ENCODE peak calls at places on chromosomes 13 and 19, in eight cellular contexts. J, I, H, S, E, A, D and V are unnamed samples.
A peak's percentile ranks its signal among the peaks of the same experiment; 100 is the strongest.

GRCh38 chr13:45063261-45063870 is 56.9 kb upstream of the GTF2F2 start:
- DNase-seq in J (no peak), I (no peak), H (no peak), S (no peak), E (peak; percentile 42), A (no peak), D (peak; percentile 84), V (no peak)

GRCh38 chr13:98478134-98479129 is 98.5 kb downstream of the STK24 start:
- DNase-seq in J (no peak), I (peak; percentile 66), H (no peak), S (no peak), E (no peak), A (peak; percentile 59), D (peak; percentile 33), V (peak; percentile 61)

GRCh38 chr19:13696839-13697238 is 67.5 kb upstream of the MRI1 start:
- DNase-seq in J (no peak), I (no peak), H (no peak), S (no peak), E (no peak), A (no peak), D (no peak), V (no peak)

GRCh38 chr13:93637852-93638251 is 411.2 kb downstream of the GPC6 start:
- DNase-seq in J (no peak), I (no peak), H (no peak), S (no peak), E (no peak), A (no peak), D (no peak), V (no peak)

GRCh38 chr13:111034811-111035210 is 80.3 kb upstream of the ARHGEF7 start:
- DNase-seq in J (peak; percentile 42), I (no peak), H (no peak), S (no peak), E (no peak), A (no peak), D (peak; percentile 62), V (peak; percentile 51)

GRCh38 chr19:39465956-39466747 is 14.5 kb upstream of the TIMM50 start:
- DNase-seq in J (no peak), I (no peak), H (no peak), S (no peak), E (no peak), A (no peak), D (no peak), V (no peak)

GRCh38 chr13:101289764-101290163 is 126.5 kb downstream of the NALCN start:
- DNase-seq in J (peak; percentile 48), I (peak; percentile 28), H (peak; percentile 22), S (no peak), E (no peak), A (no peak), D (peak; percentile 69), V (peak; percentile 42)

GRCh38 chr19:37987356-37988332 is 80.6 kb downstream of the SIPA1L3 start:
- DNase-seq in J (no peak), I (no peak), H (no peak), S (no peak), E (no peak), A (no peak), D (no peak), V (no peak)

GRCh38 chr13:85286081-85286480 is 513.1 kb downstream of the SLITRK6 start:
- DNase-seq in J (no peak), I (no peak), H (no peak), S (no peak), E (no peak), A (no peak), D (no peak), V (no peak)

GRCh38 chr19:42316223-42317211 is 3.4 kb downstream of the TMEM145 start:
- DNase-seq in J (no peak), I (no peak), H (no peak), S (no peak), E (no peak), A (no peak), D (peak; percentile 51), V (peak; percentile 82)

GRCh38 chr19:47487551-47488515 is 3.8 kb upstream of the KPTN start:
- DNase-seq in J (no peak), I (no peak), H (no peak), S (no peak), E (no peak), A (peak; percentile 61), D (no peak), V (no peak)

GRCh38 chr13:23202383-23202782 is 21.6 kb downstream of the SGCG start:
- DNase-seq in J (no peak), I (no peak), H (no peak), S (no peak), E (peak; percentile 14), A (no peak), D (peak; percentile 39), V (no peak)

GRCh38 chr19:45075215-45076028 is 856 bp downstream of the ZNF296 start:
- DNase-seq in J (peak; percentile 26), I (peak; percentile 62), H (peak; percentile 59), S (peak; percentile 77), E (no peak), A (no peak), D (peak; percentile 26), V (no peak)

GRCh38 chr13:24821207-24821606 is 57.2 kb downstream of the RNF17 start:
- DNase-seq in J (no peak), I (no peak), H (no peak), S (no peak), E (no peak), A (no peak), D (no peak), V (no peak)

GRCh38 chr13:28052945-28053344 is 47.4 kb downstream of the FLT3 start:
- DNase-seq in J (peak; percentile 7), I (no peak), H (no peak), S (no peak), E (no peak), A (no peak), D (no peak), V (no peak)

GRCh38 chr19:50657672-50658437 is 8.6 kb downstream of the C19orf81 start:
- DNase-seq in J (peak; percentile 96), I (peak; percentile 93), H (peak; percentile 99), S (peak; percentile 89), E (peak; percentile 77), A (peak; percentile 89), D (peak; percentile 99), V (peak; percentile 95)

GRCh38 chr19:45676851-45677263 is 8.8 kb downstream of the GIPR start:
- DNase-seq in J (no peak), I (peak; percentile 66), H (no peak), S (no peak), E (no peak), A (no peak), D (no peak), V (no peak)

GRCh38 chr13:21672811-21673591 is 2.1 kb downstream of the FGF9 start:
- DNase-seq in J (peak; percentile 23), I (no peak), H (no peak), S (no peak), E (no peak), A (no peak), D (peak; percentile 20), V (no peak)

GRCh38 chr19:7921955-7922840 is 2.1 kb downstream of the SNAPC2 start:
- DNase-seq in J (no peak), I (no peak), H (no peak), S (no peak), E (no peak), A (no peak), D (no peak), V (no peak)

GRCh38 chr19:49497047-49497789 is 984 bp downstream of the RPS11 start:
- DNase-seq in J (peak; percentile 79), I (peak; percentile 82), H (no peak), S (peak; percentile 86), E (no peak), A (peak; percentile 88), D (peak; percentile 89), V (no peak)

GRCh38 chr19:8973501-8974091 is 36.6 kb downstream of the MUC16 start:
- DNase-seq in J (peak; percentile 5), I (no peak), H (no peak), S (no peak), E (no peak), A (no peak), D (peak; percentile 16), V (peak; percentile 14)

GRCh38 chr19:5751709-5752108 is 31.3 kb downstream of the CATSPERD start:
- DNase-seq in J (no peak), I (no peak), H (no peak), S (no peak), E (no peak), A (no peak), D (no peak), V (no peak)

GRCh38 chr13:111945086-111945485 is 121.9 kb upstream of the SOX1 start:
- DNase-seq in J (no peak), I (no peak), H (no peak), S (no peak), E (no peak), A (no peak), D (no peak), V (no peak)

GRCh38 chr13:97212540-97213146 is 9.5 kb upstream of the MBNL2 start:
- DNase-seq in J (peak; percentile 62), I (no peak), H (peak; percentile 79), S (no peak), E (no peak), A (no peak), D (peak; percentile 69), V (peak; percentile 20)

GRCh38 chr13:25267715-25268114 is 19.6 kb downstream of the MTMR6 start:
- DNase-seq in J (peak; percentile 15), I (no peak), H (no peak), S (no peak), E (no peak), A (no peak), D (peak; percentile 45), V (no peak)

GRCh38 chr13:90430127-90430526 is 917.4 kb upstream of the MIR17HG start:
- DNase-seq in J (no peak), I (no peak), H (no peak), S (no peak), E (no peak), A (no peak), D (no peak), V (no peak)

GRCh38 chr13:26541041-26541440 is 16.4 kb upstream of the WASF3 start:
- DNase-seq in J (no peak), I (no peak), H (no peak), S (no peak), E (no peak), A (no peak), D (no peak), V (no peak)

GRCh38 chr19:35648017-35648961 is at the start of gene COX6B1:
- DNase-seq in J (peak; percentile 99), I (peak; percentile 92), H (peak; percentile 98), S (peak; percentile 98), E (peak; percentile 93), A (peak; percentile 97), D (peak; percentile 99), V (peak; percentile 99)

GRCh38 chr13:36885901-36886300 is 34.1 kb downstream of the SMAD9 start:
- DNase-seq in J (no peak), I (no peak), H (no peak), S (no peak), E (no peak), A (no peak), D (no peak), V (no peak)

GRCh38 chr19:43777163-43777700 is 3.5 kb downstream of the KCNN4 start:
- DNase-seq in J (peak; percentile 46), I (no peak), H (peak; percentile 28), S (no peak), E (no peak), A (no peak), D (peak; percentile 37), V (peak; percentile 96)

GRCh38 chr19:56760842-56761241 is 79.7 kb downstream of the PEG3 start:
- DNase-seq in J (no peak), I (no peak), H (no peak), S (no peak), E (no peak), A (no peak), D (no peak), V (no peak)

GRCh38 chr19:4327252-4327876 is 11.3 kb downstream of the STAP2 start:
- DNase-seq in J (peak; percentile 47), I (peak; percentile 94), H (peak; percentile 12), S (peak; percentile 85), E (no peak), A (peak; percentile 91), D (peak; percentile 73), V (peak; percentile 76)

GRCh38 chr13:43159007-43159406 is 135.6 kb downstream of the DNAJC15 start:
- DNase-seq in J (peak; percentile 78), I (no peak), H (no peak), S (no peak), E (no peak), A (no peak), D (peak; percentile 42), V (no peak)